ENCODE peak calls at places on chromosomes 16 and 17, in six cellular contexts. S is NB4; G is WTC11; L is CD4-positive, alpha-beta T cell; I is RWPE1; K is brain microvascular endothelial cell. Y is an unnamed sample.
A peak's percentile ranks its signal among the peaks of the same experiment; 100 is the strongest.

GRCh38 chr17:57328109-57328882 is 72.0 kb downstream of the MSI2 start:
- DNase-seq in S (no peak), G (no peak), L (no peak), I (no peak), K (no peak), Y (no peak)

GRCh38 chr16:54175552-54176375 is 110.8 kb downstream of the IRX3 start:
- DNase-seq in S (peak; percentile 49), G (no peak), L (no peak), I (no peak), K (no peak), Y (no peak)

GRCh38 chr16:19265531-19265930 is 20.0 kb upstream of the CLEC19A start:
- DNase-seq in S (no peak), G (no peak), L (no peak), I (no peak), K (no peak), Y (no peak)

GRCh38 chr16:50011707-50012106 is 13.3 kb upstream of the CNEP1R1 start:
- DNase-seq in S (peak; percentile 77), G (no peak), L (no peak), I (no peak), K (no peak), Y (no peak)

GRCh38 chr17:49703557-49704277 is 4.0 kb downstream of the SLC35B1 start:
- DNase-seq in S (peak; percentile 54), G (peak; percentile 25), L (no peak), I (no peak), K (peak; percentile 17), Y (no peak)

GRCh38 chr17:6667516-6667915 is 16.0 kb downstream of the C17orf100 start:
- DNase-seq in S (peak; percentile 17), G (no peak), L (no peak), I (no peak), K (no peak), Y (no peak)

GRCh38 chr16:54936086-54936978 is 5.7 kb downstream of the IRX5 start:
- DNase-seq in S (peak; percentile 91), G (peak; percentile 74), L (no peak), I (no peak), K (no peak), Y (no peak)

GRCh38 chr17:28508325-28508724 is 2.2 kb downstream of the FOXN1 start:
- DNase-seq in S (no peak), G (no peak), L (no peak), I (no peak), K (no peak), Y (no peak)

GRCh38 chr17:2302740-2303277 is 776 bp downstream of the SMG6 start:
- DNase-seq in S (no peak), G (no peak), L (peak; percentile 41), I (no peak), K (no peak), Y (no peak)

GRCh38 chr17:46194393-46195216 is 1.4 kb upstream of the KANSL1 start:
- DNase-seq in S (peak; percentile 90), G (no peak), L (no peak), I (peak; percentile 56), K (peak; percentile 45), Y (no peak)

GRCh38 chr16:89324056-89325010 is 106.8 kb downstream of the ZNF778 start:
- DNase-seq in S (no peak), G (peak; percentile 1), L (no peak), I (no peak), K (peak; percentile 85), Y (no peak)

GRCh38 chr17:55607736-55608341 is 96.6 kb upstream of the SMIM36 start:
- DNase-seq in S (no peak), G (no peak), L (no peak), I (no peak), K (no peak), Y (no peak)

GRCh38 chr17:76353004-76353598 is 615 bp downstream of the PRPSAP1 start:
- DNase-seq in S (no peak), G (no peak), L (peak; percentile 36), I (peak; percentile 62), K (no peak), Y (no peak)

GRCh38 chr17:4635823-4636375 is 5.6 kb downstream of the ALOX15 start:
- DNase-seq in S (peak; percentile 84), G (no peak), L (no peak), I (no peak), K (no peak), Y (peak; percentile 46)

GRCh38 chr17:27245230-27245696 is 48.7 kb upstream of the WSB1 start:
- DNase-seq in S (peak; percentile 96), G (peak; percentile 81), L (peak; percentile 48), I (peak; percentile 83), K (peak; percentile 79), Y (peak; percentile 79)

GRCh38 chr17:6643460-6644125 is 2.7 kb downstream of the TXNDC17 start:
- DNase-seq in S (no peak), G (no peak), L (no peak), I (peak; percentile 48), K (peak; percentile 58), Y (no peak)

GRCh38 chr16:3022697-3023414 is 886 bp downstream of the HCFC1R1 start:
- DNase-seq in S (peak; percentile 69), G (no peak), L (no peak), I (no peak), K (peak; percentile 15), Y (peak; percentile 93)

GRCh38 chr17:8892338-8892690 is 24.8 kb upstream of the PIK3R6 start:
- DNase-seq in S (no peak), G (no peak), L (no peak), I (no peak), K (peak; percentile 17), Y (no peak)

GRCh38 chr16:66493490-66494401 is 56.2 kb downstream of the TK2 start:
- DNase-seq in S (no peak), G (peak; percentile 5), L (peak; percentile 25), I (no peak), K (no peak), Y (peak; percentile 55)

GRCh38 chr17:5237541-5238016 is 2.9 kb upstream of the SCIMP start:
- DNase-seq in S (peak; percentile 83), G (peak; percentile 74), L (no peak), I (peak; percentile 43), K (peak; percentile 34), Y (no peak)

GRCh38 chr16:86632944-86633343 is 54.6 kb downstream of the FOXL1 start:
- DNase-seq in S (no peak), G (no peak), L (no peak), I (no peak), K (no peak), Y (no peak)

GRCh38 chr16:56708821-56709685 is 20.9 kb upstream of the NUP93 start:
- DNase-seq in S (no peak), G (no peak), L (no peak), I (no peak), K (no peak), Y (no peak)

GRCh38 chr16:9050102-9050830 is 41.2 kb upstream of the HAPSTR1 start:
- DNase-seq in S (peak; percentile 50), G (peak; percentile 84), L (no peak), I (no peak), K (no peak), Y (no peak)

GRCh38 chr16:66936462-66936861 is 1.1 kb downstream of the CES2 start:
- DNase-seq in S (no peak), G (no peak), L (no peak), I (no peak), K (no peak), Y (no peak)

GRCh38 chr16:27595993-27596392 is 46.0 kb downstream of the KATNIP start:
- DNase-seq in S (no peak), G (no peak), L (no peak), I (no peak), K (no peak), Y (no peak)

GRCh38 chr16:53091508-53092211 is 36.9 kb downstream of the CHD9 start:
- DNase-seq in S (peak; percentile 91), G (peak; percentile 57), L (no peak), I (no peak), K (peak; percentile 57), Y (peak; percentile 76)

GRCh38 chr17:48995871-48996695 is 1.1 kb upstream of the IGF2BP1 start:
- DNase-seq in S (peak; percentile 88), G (peak; percentile 94), L (no peak), I (no peak), K (no peak), Y (no peak)

GRCh38 chr17:48044851-48045250 is 3.3 kb upstream of the NFE2L1 start:
- DNase-seq in S (no peak), G (no peak), L (no peak), I (no peak), K (no peak), Y (no peak)

GRCh38 chr16:53773150-53773846 is 69.3 kb downstream of the FTO start:
- DNase-seq in S (peak; percentile 88), G (peak; percentile 15), L (no peak), I (peak; percentile 66), K (peak; percentile 73), Y (no peak)

GRCh38 chr17:6374761-6375312 is 60.1 kb downstream of the AIPL1 start:
- DNase-seq in S (no peak), G (peak; percentile 33), L (no peak), I (peak; percentile 84), K (peak; percentile 20), Y (no peak)

GRCh38 chr17:43634681-43635125 is 27.0 kb downstream of the MEOX1 start:
- DNase-seq in S (no peak), G (no peak), L (no peak), I (no peak), K (peak; percentile 13), Y (no peak)

GRCh38 chr17:79237448-79238053 is 162.9 kb downstream of the ENGASE start:
- DNase-seq in S (no peak), G (no peak), L (no peak), I (no peak), K (no peak), Y (no peak)

DNA sequence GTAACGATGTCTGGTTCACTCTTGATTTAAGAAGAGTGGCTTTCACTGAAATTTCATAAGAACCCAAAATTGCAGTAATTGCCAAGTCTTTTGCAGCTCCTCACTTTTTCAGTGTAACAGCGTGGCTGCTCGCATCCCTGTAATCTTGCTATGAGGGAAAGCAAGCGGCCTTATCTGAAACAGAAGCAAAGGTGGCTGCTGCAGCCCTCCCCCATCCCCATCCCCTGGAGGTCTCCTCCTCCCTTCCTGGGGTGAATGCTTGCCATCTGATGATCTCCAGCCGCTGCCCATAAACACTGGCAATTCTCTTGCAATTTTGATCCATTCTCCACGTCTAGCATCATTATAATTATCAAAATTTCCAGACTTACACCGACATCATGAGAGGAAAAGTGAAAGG is 182.5 kb upstream of the ASIC2 start:
- DNase-seq in S (no peak), G (no peak), L (no peak), I (no peak), K (no peak), Y (no peak)
- TF ChIP-seq CTCF in S (no peak), G (no peak), L (no peak), I (no peak), K (no peak), Y (no peak)

DNA sequence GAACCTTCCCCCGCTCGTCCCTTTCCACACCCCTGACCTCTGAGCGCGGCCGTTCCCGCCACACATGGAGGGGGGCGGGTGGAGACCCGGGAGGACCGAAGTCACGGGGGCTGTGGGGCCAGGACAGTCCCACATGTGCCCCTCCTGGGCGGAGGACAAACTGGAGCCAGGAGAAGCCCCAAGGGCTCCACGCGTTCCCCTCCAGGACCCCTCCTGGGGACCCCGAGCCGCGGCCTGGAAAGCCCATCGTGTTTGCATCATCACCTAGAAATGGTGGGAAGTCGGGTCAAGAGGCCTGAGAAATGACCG is 607 bp upstream of the ABR start:
- DNase-seq in S (no peak), G (no peak), L (no peak), I (no peak), K (no peak), Y (no peak)
- TF ChIP-seq CTCF in S (no peak), G (no peak), L (no peak), I (no peak), K (no peak), Y (no peak)

GRCh38 chr17:66752411-66752810 is 82.5 kb upstream of the CACNG5 start:
- DNase-seq in S (no peak), G (no peak), L (no peak), I (no peak), K (no peak), Y (no peak)
- TF ChIP-seq CTCF in S (no peak), G (no peak), L (no peak), I (no peak), K (no peak), Y (no peak)

GRCh38 chr17:40122944-40123810 is 1.4 kb downstream of the MSL1 start:
- DNase-seq in S (peak; percentile 76), G (peak; percentile 82), L (peak; percentile 56), I (peak; percentile 60), K (no peak), Y (no peak)
- TF ChIP-seq CTCF in S (no peak), G (no peak), L (no peak), I (no peak), K (no peak), Y (no peak)